ENCODE peak calls at places on chromosome 16, in five cellular contexts. One of them, this sample, is unnamed.

GRCh38 chr16:11320170-11320569 is 25.1 kb upstream of the RMI2 start:
- DNase-seq in fibroblast of lung: no peak
- DNase-seq in GM10248: no peak
- DNase-seq in AG04450: no peak
- DNase-seq in brain microvascular endothelial cell: no peak
- DNase-seq in this sample: no peak

GRCh38 chr16:68355447-68356248 is 44.8 kb downstream of the PRMT7 start:
- DNase-seq in fibroblast of lung: no peak
- DNase-seq in GM10248: peak; percentile 42
- DNase-seq in AG04450: no peak
- DNase-seq in brain microvascular endothelial cell: no peak
- DNase-seq in this sample: no peak

GRCh38 chr16:22369221-22369811 is 5.1 kb downstream of the CDR2 start:
- DNase-seq in fibroblast of lung: peak; percentile 82
- DNase-seq in GM10248: no peak
- DNase-seq in AG04450: peak; percentile 39
- DNase-seq in brain microvascular endothelial cell: no peak
- DNase-seq in this sample: no peak

GRCh38 chr16:10078541-10078949 is 103.7 kb downstream of the GRIN2A start:
- DNase-seq in fibroblast of lung: no peak
- DNase-seq in GM10248: no peak
- DNase-seq in AG04450: no peak
- DNase-seq in brain microvascular endothelial cell: no peak
- DNase-seq in this sample: no peak

GRCh38 chr16:10314811-10315210 is 71.0 kb upstream of the ATF7IP2 start:
- DNase-seq in fibroblast of lung: no peak
- DNase-seq in GM10248: no peak
- DNase-seq in AG04450: no peak
- DNase-seq in brain microvascular endothelial cell: peak; percentile 1
- DNase-seq in this sample: no peak

GRCh38 chr16:5461574-5461973 is 364.0 kb upstream of the EEF2KMT start:
- DNase-seq in fibroblast of lung: no peak
- DNase-seq in GM10248: no peak
- DNase-seq in AG04450: no peak
- DNase-seq in brain microvascular endothelial cell: no peak
- DNase-seq in this sample: no peak

GRCh38 chr16:2516391-2517240 is 2.9 kb downstream of the ATP6V0C start:
- DNase-seq in fibroblast of lung: no peak
- DNase-seq in GM10248: no peak
- DNase-seq in AG04450: no peak
- DNase-seq in brain microvascular endothelial cell: no peak
- DNase-seq in this sample: no peak

GRCh38 chr16:13529193-13529982 is 390.6 kb upstream of the ERCC4 start:
- DNase-seq in fibroblast of lung: no peak
- DNase-seq in GM10248: no peak
- DNase-seq in AG04450: no peak
- DNase-seq in brain microvascular endothelial cell: no peak
- DNase-seq in this sample: no peak

GRCh38 chr16:11361751-11362742 is 16.8 kb downstream of the RMI2 start:
- DNase-seq in fibroblast of lung: no peak
- DNase-seq in GM10248: peak; percentile 43
- DNase-seq in AG04450: no peak
- DNase-seq in brain microvascular endothelial cell: no peak
- DNase-seq in this sample: no peak

GRCh38 chr16:11698271-11698689 is 30.0 kb downstream of the SNN start:
- DNase-seq in fibroblast of lung: no peak
- DNase-seq in GM10248: no peak
- DNase-seq in AG04450: no peak
- DNase-seq in brain microvascular endothelial cell: peak; percentile 42
- DNase-seq in this sample: no peak

GRCh38 chr16:85220125-85220839 is 108.0 kb upstream of the CIBAR2 start:
- DNase-seq in fibroblast of lung: peak; percentile 96
- DNase-seq in GM10248: no peak
- DNase-seq in AG04450: peak; percentile 77
- DNase-seq in brain microvascular endothelial cell: peak; percentile 43
- DNase-seq in this sample: no peak

GRCh38 chr16:65548470-65548869 is 426.6 kb upstream of the CDH11 start:
- DNase-seq in fibroblast of lung: no peak
- DNase-seq in GM10248: no peak
- DNase-seq in AG04450: no peak
- DNase-seq in brain microvascular endothelial cell: peak; percentile 24
- DNase-seq in this sample: no peak

GRCh38 chr16:82882249-82882648 is 255.5 kb downstream of the CDH13 start:
- DNase-seq in fibroblast of lung: no peak
- DNase-seq in GM10248: no peak
- DNase-seq in AG04450: no peak
- DNase-seq in brain microvascular endothelial cell: no peak
- DNase-seq in this sample: no peak

GRCh38 chr16:31331141-31331764 is 23.7 kb upstream of the ITGAX start:
- DNase-seq in fibroblast of lung: no peak
- DNase-seq in GM10248: peak; percentile 48
- DNase-seq in AG04450: no peak
- DNase-seq in brain microvascular endothelial cell: no peak
- DNase-seq in this sample: no peak

GRCh38 chr16:3879258-3879886 is 1.1 kb downstream of the CREBBP start:
- DNase-seq in fibroblast of lung: no peak
- DNase-seq in GM10248: no peak
- DNase-seq in AG04450: no peak
- DNase-seq in brain microvascular endothelial cell: no peak
- DNase-seq in this sample: peak; percentile 31

GRCh38 chr16:19595043-19595767 is 39.7 kb downstream of the VPS35L start:
- DNase-seq in fibroblast of lung: peak; percentile 12
- DNase-seq in GM10248: no peak
- DNase-seq in AG04450: peak; percentile 43
- DNase-seq in brain microvascular endothelial cell: peak; percentile 94
- DNase-seq in this sample: no peak

GRCh38 chr16:31221357-31222160 is 4.6 kb upstream of the PYDC1 start:
- DNase-seq in fibroblast of lung: no peak
- DNase-seq in GM10248: peak; percentile 8
- DNase-seq in AG04450: no peak
- DNase-seq in brain microvascular endothelial cell: no peak
- DNase-seq in this sample: no peak

GRCh38 chr16:67499159-67499558 is 15.8 kb upstream of the AGRP start:
- DNase-seq in fibroblast of lung: peak; percentile 29
- DNase-seq in GM10248: no peak
- DNase-seq in AG04450: no peak
- DNase-seq in brain microvascular endothelial cell: no peak
- DNase-seq in this sample: no peak

GRCh38 chr16:57394444-57394843 is 10.1 kb upstream of the CCL17 start:
- DNase-seq in fibroblast of lung: peak; percentile 15
- DNase-seq in GM10248: no peak
- DNase-seq in AG04450: no peak
- DNase-seq in brain microvascular endothelial cell: no peak
- DNase-seq in this sample: no peak

GRCh38 chr16:67284699-67285646 is 5.6 kb downstream of the PLEKHG4 start:
- DNase-seq in fibroblast of lung: no peak
- DNase-seq in GM10248: no peak
- DNase-seq in AG04450: no peak
- DNase-seq in brain microvascular endothelial cell: no peak
- DNase-seq in this sample: no peak

GRCh38 chr16:2702438-2702825 is 17.6 kb downstream of the PRSS27 start:
- DNase-seq in fibroblast of lung: no peak
- DNase-seq in GM10248: no peak
- DNase-seq in AG04450: no peak
- DNase-seq in brain microvascular endothelial cell: no peak
- DNase-seq in this sample: no peak

GRCh38 chr16:31130899-31131298 is 4.6 kb downstream of the PRSS8 start:
- DNase-seq in fibroblast of lung: no peak
- DNase-seq in GM10248: no peak
- DNase-seq in AG04450: no peak
- DNase-seq in brain microvascular endothelial cell: no peak
- DNase-seq in this sample: no peak

GRCh38 chr16:11833951-11834695 is 17.2 kb downstream of the RSL1D1 start:
- DNase-seq in fibroblast of lung: peak; percentile 92
- DNase-seq in GM10248: no peak
- DNase-seq in AG04450: peak; percentile 58
- DNase-seq in brain microvascular endothelial cell: peak; percentile 79
- DNase-seq in this sample: no peak

GRCh38 chr16:78563905-78564304 is 464.5 kb downstream of the WWOX start:
- DNase-seq in fibroblast of lung: peak; percentile 14
- DNase-seq in GM10248: no peak
- DNase-seq in AG04450: no peak
- DNase-seq in brain microvascular endothelial cell: no peak
- DNase-seq in this sample: no peak

GRCh38 chr16:22373662-22374310 is 633 bp downstream of the CDR2 start:
- DNase-seq in fibroblast of lung: no peak
- DNase-seq in GM10248: peak; percentile 35
- DNase-seq in AG04450: no peak
- DNase-seq in brain microvascular endothelial cell: no peak
- DNase-seq in this sample: peak; percentile 28

GRCh38 chr16:84836234-84836647 is 16.5 kb downstream of the CRISPLD2 start:
- DNase-seq in fibroblast of lung: peak; percentile 100
- DNase-seq in GM10248: no peak
- DNase-seq in AG04450: peak; percentile 100
- DNase-seq in brain microvascular endothelial cell: peak; percentile 100
- DNase-seq in this sample: no peak

GRCh38 chr16:61246592-61246991 is 789.6 kb downstream of the CDH8 start:
- DNase-seq in fibroblast of lung: no peak
- DNase-seq in GM10248: no peak
- DNase-seq in AG04450: no peak
- DNase-seq in brain microvascular endothelial cell: no peak
- DNase-seq in this sample: no peak

GRCh38 chr16:74446866-74447265 is 25.6 kb upstream of the CLEC18B start:
- DNase-seq in fibroblast of lung: no peak
- DNase-seq in GM10248: no peak
- DNase-seq in AG04450: no peak
- DNase-seq in brain microvascular endothelial cell: no peak
- DNase-seq in this sample: no peak

GRCh38 chr16:50560903-50561863 is 13.0 kb downstream of the NKD1 start:
- DNase-seq in fibroblast of lung: no peak
- DNase-seq in GM10248: no peak
- DNase-seq in AG04450: no peak
- DNase-seq in brain microvascular endothelial cell: no peak
- DNase-seq in this sample: no peak

GRCh38 chr16:50762241-50762640 is 20.4 kb downstream of the CYLD start:
- DNase-seq in fibroblast of lung: peak; percentile 14
- DNase-seq in GM10248: no peak
- DNase-seq in AG04450: no peak
- DNase-seq in brain microvascular endothelial cell: no peak
- DNase-seq in this sample: no peak

GRCh38 chr16:79628501-79628975 is 28.0 kb upstream of the MAF start:
- DNase-seq in fibroblast of lung: peak; percentile 78
- DNase-seq in GM10248: peak; percentile 15
- DNase-seq in AG04450: peak; percentile 24
- DNase-seq in brain microvascular endothelial cell: peak; percentile 98
- DNase-seq in this sample: peak; percentile 19

GRCh38 chr16:76108460-76108859 is 168.7 kb upstream of the CNTNAP4 start:
- DNase-seq in fibroblast of lung: no peak
- DNase-seq in GM10248: no peak
- DNase-seq in AG04450: no peak
- DNase-seq in brain microvascular endothelial cell: no peak
- DNase-seq in this sample: no peak
- TF ChIP-seq CTCF in fibroblast of lung: no peak
- TF ChIP-seq CTCF in GM10248: no peak
- TF ChIP-seq CTCF in AG04450: no peak
- TF ChIP-seq CTCF in brain microvascular endothelial cell: no peak
- TF ChIP-seq CTCF in this sample: no peak

DNA sequence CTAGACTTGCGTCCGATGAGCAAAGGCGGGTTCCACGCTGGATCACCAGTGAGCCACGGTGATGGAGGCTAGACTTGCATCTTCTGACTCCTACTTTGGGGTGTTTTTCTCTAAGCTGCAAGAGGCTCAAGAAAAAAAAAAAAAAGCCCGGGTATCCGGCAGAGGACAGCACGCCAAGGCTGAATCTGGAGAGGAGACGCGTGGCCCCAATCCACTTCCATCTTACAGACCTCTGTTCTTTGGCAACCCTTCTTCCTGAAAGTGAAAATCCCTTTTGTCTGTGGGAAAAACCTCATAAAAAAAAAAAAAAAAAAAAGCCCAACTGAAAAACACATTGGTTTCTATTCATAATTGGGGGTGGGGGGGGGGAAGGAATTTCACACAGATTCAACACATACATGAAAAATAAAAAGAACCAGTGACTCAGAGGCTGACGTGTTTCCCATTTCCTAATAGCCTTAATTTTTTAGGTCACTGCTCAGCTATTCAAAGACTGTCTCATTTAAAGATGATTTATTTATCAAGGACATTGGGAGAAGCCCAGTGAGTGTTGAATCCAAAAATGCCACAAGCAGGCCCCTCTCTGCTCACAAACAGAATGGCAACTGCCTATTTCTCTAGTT is 258.3 kb downstream of the FOXL1 start:
- DNase-seq in fibroblast of lung: peak; percentile 92
- DNase-seq in GM10248: no peak
- DNase-seq in AG04450: peak; percentile 59
- DNase-seq in brain microvascular endothelial cell: peak; percentile 89
- DNase-seq in this sample: no peak
- TF ChIP-seq CTCF in fibroblast of lung: no peak
- TF ChIP-seq CTCF in GM10248: no peak
- TF ChIP-seq CTCF in AG04450: peak; percentile 8
- TF ChIP-seq CTCF in brain microvascular endothelial cell: no peak
- TF ChIP-seq CTCF in this sample: no peak

GRCh38 chr16:89409161-89409711 is 81.1 kb downstream of the ANKRD11 start:
- DNase-seq in fibroblast of lung: no peak
- DNase-seq in GM10248: no peak
- DNase-seq in AG04450: no peak
- DNase-seq in brain microvascular endothelial cell: peak; percentile 14
- DNase-seq in this sample: peak; percentile 63

GRCh38 chr16:89412811-89413210 is 77.5 kb downstream of the ANKRD11 start:
- DNase-seq in fibroblast of lung: no peak
- DNase-seq in GM10248: no peak
- DNase-seq in AG04450: no peak
- DNase-seq in brain microvascular endothelial cell: no peak
- DNase-seq in this sample: no peak

GRCh38 chr16:89411335-89411850 is 79.0 kb downstream of the ANKRD11 start:
- DNase-seq in fibroblast of lung: no peak
- DNase-seq in GM10248: no peak
- DNase-seq in AG04450: no peak
- DNase-seq in brain microvascular endothelial cell: no peak
- DNase-seq in this sample: no peak

GRCh38 chr16:89410322-89410721 is 80.0 kb downstream of the ANKRD11 start:
- DNase-seq in fibroblast of lung: no peak
- DNase-seq in GM10248: no peak
- DNase-seq in AG04450: no peak
- DNase-seq in brain microvascular endothelial cell: no peak
- DNase-seq in this sample: no peak

DNA sequence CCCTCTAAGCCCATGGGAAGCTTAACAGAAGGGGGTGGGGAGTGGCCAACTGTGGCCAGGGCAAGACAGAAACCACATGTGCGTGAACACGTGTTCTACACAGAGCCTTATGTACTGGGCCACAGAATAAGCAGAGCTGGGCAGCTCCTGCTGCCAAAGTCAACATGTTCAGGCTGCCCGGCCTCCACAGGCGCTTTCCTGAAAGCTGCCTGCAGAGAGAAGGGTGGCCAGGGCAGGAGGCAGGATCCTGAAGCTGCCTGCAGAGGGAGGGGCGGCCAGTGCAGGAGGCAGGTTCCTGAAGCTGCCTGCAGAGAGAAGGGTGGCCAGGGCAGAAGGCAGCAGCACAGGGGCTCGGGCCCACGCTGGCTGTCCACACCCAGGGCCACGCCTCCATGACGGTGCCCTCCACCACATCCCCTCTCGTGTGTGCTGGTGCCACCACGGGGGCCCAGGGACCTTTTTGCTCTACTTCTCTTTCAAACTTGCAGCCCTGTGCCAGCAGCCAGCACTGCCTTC is 79.5 kb downstream of the ANKRD11 start:
- DNase-seq in fibroblast of lung: peak; percentile 93
- DNase-seq in GM10248: no peak
- DNase-seq in AG04450: peak; percentile 65
- DNase-seq in brain microvascular endothelial cell: peak; percentile 89
- DNase-seq in this sample: no peak
- TF ChIP-seq CTCF in fibroblast of lung: peak; percentile 6
- TF ChIP-seq CTCF in GM10248: no peak
- TF ChIP-seq CTCF in AG04450: peak; percentile 23
- TF ChIP-seq CTCF in brain microvascular endothelial cell: peak; percentile 58
- TF ChIP-seq CTCF in this sample: no peak

GRCh38 chr16:28823719-28824547 is 1.1 kb downstream of the ATXN2L start:
- DNase-seq in fibroblast of lung: peak; percentile 98
- DNase-seq in GM10248: peak; percentile 95
- DNase-seq in AG04450: peak; percentile 97
- DNase-seq in brain microvascular endothelial cell: peak; percentile 97
- DNase-seq in this sample: peak; percentile 94
- TF ChIP-seq CTCF in fibroblast of lung: no peak
- TF ChIP-seq CTCF in GM10248: no peak
- TF ChIP-seq CTCF in AG04450: peak; percentile 9
- TF ChIP-seq CTCF in brain microvascular endothelial cell: peak; percentile 38
- TF ChIP-seq CTCF in this sample: no peak

This sample was measured in natural killer cell.